ENCODE peak calls at places on chromosomes 2 and 18, in five cellular contexts. One of them, this sample, is unnamed.

GRCh38 chr2:179243046-179243445 is 21.6 kb downstream of the SESTD1 start:
- DNase-seq in stomach: no peak
- DNase-seq in SJSA1: no peak
- DNase-seq in transverse colon: no peak
- DNase-seq in upper lobe of right lung: no peak
- DNase-seq in this sample: no peak

GRCh38 chr18:32930695-32931301 is 158.0 kb upstream of the KLHL14 start:
- DNase-seq in stomach: no peak
- DNase-seq in SJSA1: no peak
- DNase-seq in transverse colon: no peak
- DNase-seq in upper lobe of right lung: no peak
- DNase-seq in this sample: no peak

GRCh38 chr2:101256316-101256715 is 3.6 kb downstream of the CNOT11 start:
- DNase-seq in stomach: no peak
- DNase-seq in SJSA1: no peak
- DNase-seq in transverse colon: no peak
- DNase-seq in upper lobe of right lung: no peak
- DNase-seq in this sample: no peak

GRCh38 chr2:205473791-205474190 is 208.5 kb upstream of the NRP2 start:
- DNase-seq in stomach: no peak
- DNase-seq in SJSA1: no peak
- DNase-seq in transverse colon: no peak
- DNase-seq in upper lobe of right lung: no peak
- DNase-seq in this sample: no peak

GRCh38 chr2:70977605-70978205 is 725 bp upstream of the ANKRD53 start:
- DNase-seq in stomach: peak; percentile 49
- DNase-seq in SJSA1: no peak
- DNase-seq in transverse colon: peak; percentile 57
- DNase-seq in upper lobe of right lung: no peak
- DNase-seq in this sample: peak; percentile 78

GRCh38 chr2:9554841-9555337 is 741 bp downstream of the ADAM17 start:
- DNase-seq in stomach: no peak
- DNase-seq in SJSA1: peak; percentile 48
- DNase-seq in transverse colon: peak; percentile 31
- DNase-seq in upper lobe of right lung: no peak
- DNase-seq in this sample: peak; percentile 47

GRCh38 chr2:24086241-24086640 is 1.6 kb upstream of the TP53I3 start:
- DNase-seq in stomach: no peak
- DNase-seq in SJSA1: no peak
- DNase-seq in transverse colon: no peak
- DNase-seq in upper lobe of right lung: no peak
- DNase-seq in this sample: no peak

GRCh38 chr18:49227456-49227855 is 233.0 kb downstream of the DYM start:
- DNase-seq in stomach: no peak
- DNase-seq in SJSA1: no peak
- DNase-seq in transverse colon: peak; percentile 60
- DNase-seq in upper lobe of right lung: no peak
- DNase-seq in this sample: peak; percentile 80

GRCh38 chr18:51461956-51462355 is 264.5 kb upstream of the MEX3C start:
- DNase-seq in stomach: no peak
- DNase-seq in SJSA1: no peak
- DNase-seq in transverse colon: no peak
- DNase-seq in upper lobe of right lung: no peak
- DNase-seq in this sample: no peak

GRCh38 chr2:57343391-57344006 is 703.1 kb upstream of the VRK2 start:
- DNase-seq in stomach: no peak
- DNase-seq in SJSA1: no peak
- DNase-seq in transverse colon: no peak
- DNase-seq in upper lobe of right lung: no peak
- DNase-seq in this sample: no peak

GRCh38 chr2:55862269-55862668 is 61.3 kb downstream of the EFEMP1 start:
- DNase-seq in stomach: no peak
- DNase-seq in SJSA1: no peak
- DNase-seq in transverse colon: no peak
- DNase-seq in upper lobe of right lung: no peak
- DNase-seq in this sample: no peak

DNA sequence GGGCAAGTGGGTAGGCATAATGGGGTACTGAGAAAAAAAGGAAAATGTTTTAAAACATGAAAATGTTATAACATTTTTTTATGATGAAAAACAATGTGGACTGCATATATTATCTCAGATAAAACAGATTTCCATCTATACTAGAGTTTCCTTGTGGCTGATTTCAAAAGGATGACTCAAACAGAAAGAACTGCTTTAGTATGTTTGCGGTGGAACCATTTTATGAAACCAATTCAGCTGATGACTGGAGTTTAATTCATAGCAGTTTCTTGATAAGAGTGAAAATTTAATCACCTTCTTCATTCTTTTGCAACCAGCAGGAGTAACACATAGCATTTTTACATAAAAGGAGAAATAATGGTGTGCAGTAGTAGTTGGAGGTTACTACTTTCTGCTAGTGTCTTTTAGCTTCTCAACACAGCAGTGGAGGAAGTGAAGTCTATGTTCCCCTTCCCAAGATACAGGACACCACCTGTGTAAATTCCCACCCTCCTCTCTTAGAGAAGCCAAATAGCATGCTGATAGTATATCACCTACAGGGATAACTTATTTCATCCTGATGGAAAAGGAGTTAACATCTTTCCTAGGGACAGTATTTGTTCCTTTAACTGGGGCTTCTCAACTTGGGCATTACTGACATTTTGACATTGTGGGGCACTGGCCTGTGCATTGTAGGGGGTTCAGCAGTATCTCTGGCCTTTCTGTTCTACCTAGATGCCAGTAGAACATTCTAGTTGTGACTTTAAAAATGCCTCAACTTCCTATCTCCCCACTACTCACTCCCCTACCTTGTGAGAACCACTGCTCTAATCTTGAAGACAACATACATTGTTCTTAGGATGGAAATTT is 29.9 kb downstream of the PELI1 start:
- DNase-seq in stomach: no peak
- DNase-seq in SJSA1: no peak
- DNase-seq in transverse colon: no peak
- DNase-seq in upper lobe of right lung: no peak
- DNase-seq in this sample: no peak
- H3K4me1 ChIP-seq in stomach: peaks cover 36% of the 10 kb centered on the region
- H3K4me1 ChIP-seq in SJSA1: peaks cover 22% of the 10 kb centered on the region
- H3K4me1 ChIP-seq in transverse colon: peaks cover 47% of the 10 kb centered on the region
- H3K4me1 ChIP-seq in upper lobe of right lung: peaks cover 69% of the 10 kb centered on the region
- H3K4me1 ChIP-seq in this sample: peaks cover 53% of the 10 kb centered on the region

DNA sequence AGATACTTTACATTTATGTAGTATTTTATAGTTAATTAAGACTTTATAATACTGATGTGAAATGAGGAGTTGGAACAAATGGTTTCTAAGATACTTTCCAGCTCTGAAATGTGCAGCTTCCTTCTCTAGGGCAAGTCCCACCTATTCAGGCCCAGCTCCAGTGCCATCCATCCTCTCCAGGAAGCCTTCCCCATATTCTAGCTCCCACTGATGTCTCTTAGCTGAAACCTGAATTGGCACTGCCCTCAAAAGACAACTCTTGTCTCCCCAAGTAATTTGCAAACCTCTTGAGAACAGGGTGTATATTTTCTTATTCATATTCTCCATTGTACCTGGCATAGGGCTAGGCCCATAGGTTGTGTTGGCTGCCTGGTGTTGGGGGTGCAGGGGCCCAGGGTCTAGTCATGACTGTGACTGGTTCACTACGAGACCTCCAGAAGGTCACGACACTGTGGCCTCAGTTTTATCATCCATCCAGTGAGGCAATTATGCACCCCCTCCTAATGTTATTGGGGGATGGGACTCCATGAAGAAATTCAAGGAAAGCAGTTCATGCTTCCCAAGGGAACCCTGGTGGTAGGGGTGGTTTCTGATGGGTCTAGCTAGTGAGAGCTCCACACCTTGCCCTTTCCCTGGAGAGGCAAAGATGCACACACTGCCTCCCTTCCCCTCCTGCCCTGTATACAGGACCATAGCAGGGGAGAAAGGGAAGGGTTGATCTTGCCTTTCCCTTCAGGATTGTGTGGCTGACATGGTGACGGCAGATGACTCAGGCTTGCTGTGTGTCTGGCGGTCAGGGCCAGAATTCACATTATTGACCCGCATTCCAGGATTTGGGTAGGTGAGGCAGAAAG is 2.8 kb downstream of the WDR54 start:
- DNase-seq in stomach: no peak
- DNase-seq in SJSA1: no peak
- DNase-seq in transverse colon: no peak
- DNase-seq in upper lobe of right lung: no peak
- DNase-seq in this sample: no peak
- H3K4me1 ChIP-seq in stomach: peaks cover 19% of the 10 kb centered on the region
- H3K4me1 ChIP-seq in SJSA1: peaks cover 12% of the 10 kb centered on the region
- H3K4me1 ChIP-seq in transverse colon: peaks cover 5% of the 10 kb centered on the region
- H3K4me1 ChIP-seq in upper lobe of right lung: peaks cover 10% of the 10 kb centered on the region
- H3K4me1 ChIP-seq in this sample: peaks cover 10% of the 10 kb centered on the region

DNA sequence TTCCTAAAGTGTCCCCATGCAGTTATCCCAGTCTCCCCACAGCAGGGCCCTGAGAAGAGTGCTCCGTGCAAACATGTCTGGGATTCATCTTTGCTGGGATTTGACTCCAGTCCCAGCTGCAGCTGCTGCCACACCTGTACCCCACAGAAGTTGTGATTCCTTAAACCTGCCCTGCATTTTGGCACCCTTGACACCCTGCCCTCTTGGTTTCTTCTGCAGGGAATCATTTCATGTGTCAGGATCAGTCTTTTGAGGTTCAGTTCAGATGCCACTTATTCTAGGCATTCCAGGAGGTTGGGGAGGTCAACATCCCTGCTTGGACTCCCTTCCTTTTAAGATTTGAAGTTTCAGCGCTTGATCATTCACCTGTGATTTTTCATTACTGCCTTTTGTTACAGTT is 108.3 kb downstream of the SPTBN1 start:
- DNase-seq in stomach: no peak
- DNase-seq in SJSA1: no peak
- DNase-seq in transverse colon: no peak
- DNase-seq in upper lobe of right lung: no peak
- DNase-seq in this sample: no peak
- H3K4me1 ChIP-seq in stomach: peaks cover 62% of the 10 kb centered on the region
- H3K4me1 ChIP-seq in SJSA1: peaks cover 21% of the 10 kb centered on the region
- H3K4me1 ChIP-seq in transverse colon: peaks cover 32% of the 10 kb centered on the region
- H3K4me1 ChIP-seq in upper lobe of right lung: peaks cover 57% of the 10 kb centered on the region
- H3K4me1 ChIP-seq in this sample: no peaks in the 10 kb centered on the region

DNA sequence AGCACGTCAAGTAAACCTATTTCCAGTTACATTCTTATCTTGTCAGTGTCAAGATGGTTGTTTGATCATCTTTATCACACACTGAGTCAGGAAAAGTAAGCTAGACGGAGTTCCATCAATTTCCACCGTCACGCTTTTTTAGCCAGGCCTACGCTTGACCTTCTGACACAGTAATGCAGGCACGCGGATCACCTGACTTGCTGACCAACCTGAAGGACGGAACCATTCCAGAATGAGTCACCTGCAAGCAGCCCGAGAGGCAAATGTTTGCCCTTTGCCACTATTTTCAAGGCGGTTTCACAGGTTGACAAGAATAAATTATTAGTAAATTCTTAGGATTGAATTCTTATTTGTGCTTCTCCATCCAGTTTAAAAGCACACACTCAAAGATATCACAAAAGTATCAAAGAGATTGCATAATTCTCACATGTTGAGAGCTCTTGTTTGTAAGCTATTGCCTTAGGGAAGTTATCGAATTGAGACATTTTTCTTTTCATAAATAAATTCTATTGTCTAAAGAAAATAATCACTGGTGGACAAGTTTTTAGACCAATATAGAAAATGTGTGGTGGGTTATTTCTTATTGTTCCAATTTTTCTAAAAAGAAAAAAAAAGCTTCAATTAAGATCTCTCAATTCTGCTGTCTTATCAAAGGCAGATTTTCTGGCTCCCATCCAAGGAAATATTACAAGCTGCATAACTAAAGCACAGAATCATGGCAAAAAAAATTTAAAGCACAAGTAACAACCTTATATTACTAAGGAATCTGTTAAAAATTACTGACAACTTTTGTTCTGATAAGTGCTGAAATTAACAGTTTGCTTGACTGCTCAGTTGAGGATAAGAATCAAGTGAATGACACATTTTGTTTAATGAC is 31.9 kb downstream of the UXS1 start:
- DNase-seq in stomach: peak; percentile 38
- DNase-seq in SJSA1: no peak
- DNase-seq in transverse colon: no peak
- DNase-seq in upper lobe of right lung: peak; percentile 72
- DNase-seq in this sample: no peak
- H3K4me1 ChIP-seq in stomach: no peaks in the 10 kb centered on the region
- H3K4me1 ChIP-seq in SJSA1: peaks cover 19% of the 10 kb centered on the region
- H3K4me1 ChIP-seq in transverse colon: no peaks in the 10 kb centered on the region
- H3K4me1 ChIP-seq in upper lobe of right lung: peaks cover 18% of the 10 kb centered on the region
- H3K4me1 ChIP-seq in this sample: no peaks in the 10 kb centered on the region

DNA sequence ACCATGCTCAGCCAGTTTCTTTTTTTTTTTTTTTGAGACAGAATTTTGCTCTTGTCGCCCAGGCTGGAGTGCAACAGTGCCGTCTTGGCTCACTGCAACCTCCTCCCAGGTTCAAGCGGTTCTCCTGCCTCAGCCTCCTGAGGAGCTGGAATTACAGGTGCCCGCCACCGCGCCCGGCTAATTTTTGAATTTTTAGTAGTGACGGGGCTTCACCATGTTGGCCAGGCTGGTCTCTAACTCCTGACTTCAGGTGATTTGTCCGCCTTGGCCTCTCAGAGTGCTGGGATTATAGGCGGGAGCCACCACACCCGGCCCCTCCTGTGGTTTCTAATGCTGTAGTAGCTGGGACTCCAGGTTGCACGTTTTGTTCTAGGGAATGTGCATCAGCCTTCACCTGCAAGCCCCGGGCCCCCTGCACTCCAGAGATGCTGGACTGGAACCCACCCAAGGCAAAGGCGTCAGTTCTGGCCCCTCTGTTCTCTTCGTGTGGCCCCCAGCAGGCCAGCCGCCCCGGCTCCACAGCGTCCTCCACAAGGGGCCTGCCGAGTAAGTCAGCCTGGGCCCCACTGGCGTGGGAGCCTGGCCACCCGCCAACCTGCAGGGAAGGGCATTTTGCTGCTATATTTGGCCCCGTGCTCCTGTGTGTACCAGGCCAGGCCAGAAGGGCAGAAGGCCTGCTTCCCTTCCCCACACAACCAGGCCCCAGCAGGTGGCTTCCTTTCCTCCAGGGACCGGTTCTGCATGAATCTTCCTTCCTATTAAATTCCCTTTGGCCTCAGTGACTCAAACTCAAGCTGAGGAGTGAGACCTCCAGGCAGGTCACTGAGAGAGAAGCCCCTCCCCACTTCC is 25.7 kb upstream of the B3GNT7 start:
- DNase-seq in stomach: no peak
- DNase-seq in SJSA1: no peak
- DNase-seq in transverse colon: no peak
- DNase-seq in upper lobe of right lung: no peak
- DNase-seq in this sample: no peak
- H3K4me1 ChIP-seq in stomach: no peaks in the 10 kb centered on the region
- H3K4me1 ChIP-seq in SJSA1: peaks cover 12% of the 10 kb centered on the region
- H3K4me1 ChIP-seq in transverse colon: peaks cover 11% of the 10 kb centered on the region
- H3K4me1 ChIP-seq in upper lobe of right lung: no peaks in the 10 kb centered on the region
- H3K4me1 ChIP-seq in this sample: no peaks in the 10 kb centered on the region

GRCh38 chr2:118638453-118638852 is 209.0 kb downstream of the EN1 start:
- DNase-seq in stomach: no peak
- DNase-seq in SJSA1: no peak
- DNase-seq in transverse colon: no peak
- DNase-seq in upper lobe of right lung: no peak
- DNase-seq in this sample: no peak
- H3K4me1 ChIP-seq in stomach: no peaks in the 10 kb centered on the region
- H3K4me1 ChIP-seq in SJSA1: no peaks in the 10 kb centered on the region
- H3K4me1 ChIP-seq in transverse colon: no peaks in the 10 kb centered on the region
- H3K4me1 ChIP-seq in upper lobe of right lung: no peaks in the 10 kb centered on the region
- H3K4me1 ChIP-seq in this sample: no peaks in the 10 kb centered on the region